ENCODE peak calls at places on chromosomes 6 and 20, in ten cellular contexts. D, N, Q, B, A, J, Y, M, Z and G are unnamed samples.

GRCh38 chr20:14288341-14289330 is 48.8 kb downstream of the FLRT3 start:
- DNase-seq in J (no peak), D (peak), N (no peak), Z (no peak), B (peak), Y (no peak), M (no peak), A (peak), Q (no peak), G (no peak)

GRCh38 chr20:57094991-57095390 is 171.4 kb downstream of the BMP7 start:
- DNase-seq in Z (no peak), M (no peak), N (peak), D (no peak), Y (no peak), J (no peak), B (no peak), Q (no peak), A (no peak), G (no peak)

GRCh38 chr6:169500688-169501087 is 201.1 kb downstream of the WDR27 start:
- DNase-seq in Z (no peak), J (no peak), B (no peak), Y (no peak), Q (no peak), A (no peak), M (no peak), N (no peak), D (no peak), G (no peak)

GRCh38 chr20:31758991-31759390 is 19.9 kb downstream of the TPX2 start:
- DNase-seq in A (no peak), N (no peak), M (no peak), D (no peak), Z (no peak), B (no peak), J (no peak), Y (no peak), Q (no peak), G (no peak)

GRCh38 chr6:126033696-126034095 is 47.4 kb downstream of the TRMT11 start:
- DNase-seq in D (peak), M (no peak), A (peak), Z (peak), N (no peak), J (no peak), Y (no peak), B (peak), Q (no peak), G (no peak)

GRCh38 chr6:139763468-139764214 is 389.2 kb upstream of the CITED2 start:
- DNase-seq in N (no peak), J (no peak), Z (no peak), M (no peak), Q (no peak), A (peak), Y (no peak), B (no peak), D (peak), G (no peak)

GRCh38 chr20:15917333-15917732 is 655.9 kb downstream of the KIF16B start:
- DNase-seq in Q (no peak), A (no peak), M (no peak), Z (no peak), J (no peak), Y (no peak), N (no peak), D (peak), B (no peak), G (no peak)

GRCh38 chr20:61924858-61925554 is 140.7 kb downstream of the TAF4 start:
- DNase-seq in Y (peak), Q (peak), A (no peak), D (no peak), J (no peak), N (peak), B (no peak), Z (no peak), M (no peak), G (no peak)

GRCh38 chr20:5316188-5317158 is at the start of gene PROKR2:
- DNase-seq in N (peak), Z (peak), B (no peak), M (no peak), Q (no peak), J (peak), Y (no peak), D (no peak), A (no peak), G (no peak)

GRCh38 chr20:38032585-38033329 is 499 bp downstream of the TTI1 start:
- DNase-seq in D (no peak), B (no peak), M (no peak), N (peak), J (no peak), Y (peak), Z (peak), A (no peak), Q (no peak), G (no peak)

GRCh38 chr6:52221302-52221701 is 23.0 kb downstream of the IL17F start:
- DNase-seq in B (no peak), Z (no peak), D (no peak), Y (no peak), M (no peak), Q (no peak), J (no peak), A (no peak), N (no peak), G (no peak)

GRCh38 chr6:109406196-109406595 is 23.9 kb upstream of the CD164 start:
- DNase-seq in B (no peak), M (no peak), Y (no peak), J (no peak), Z (no peak), A (peak), N (no peak), Q (no peak), D (peak), G (no peak)